ENCODE peak calls at places on chromosome 19, in five cellular contexts. C, U, I, O and Z are unnamed samples.

GRCh38 chr19:48196321-48196761 is 25.9 kb downstream of the ZSWIM9 start:
- DNase-seq in C (no peak), U (peak; percentile 1), I (no peak), O (no peak), Z (no peak)

GRCh38 chr19:46296722-46297431 is at the start of gene HIF3A:
- DNase-seq in C (no peak), U (peak; percentile 87), I (no peak), O (no peak), Z (peak; percentile 54)

GRCh38 chr19:10662384-10663251 is 8.5 kb downstream of the ILF3 start:
- DNase-seq in C (no peak), U (no peak), I (no peak), O (no peak), Z (no peak)

GRCh38 chr19:42286349-42287016 is 15.4 kb upstream of the PRR19 start:
- DNase-seq in C (no peak), U (no peak), I (no peak), O (no peak), Z (no peak)

GRCh38 chr19:41570179-41570578 is 5.8 kb upstream of the CEACAM21 start:
- DNase-seq in C (no peak), U (no peak), I (no peak), O (no peak), Z (no peak)

GRCh38 chr19:6718741-6719539 is 1.5 kb downstream of the C3 start:
- DNase-seq in C (no peak), U (no peak), I (no peak), O (no peak), Z (no peak)

GRCh38 chr19:38049105-38049649 is 142.2 kb downstream of the SIPA1L3 start:
- DNase-seq in C (no peak), U (no peak), I (no peak), O (no peak), Z (no peak)

GRCh38 chr19:6516659-6517291 is 14.1 kb upstream of the TNFSF9 start:
- DNase-seq in C (peak; percentile 87), U (peak; percentile 91), I (peak; percentile 82), O (peak; percentile 91), Z (peak; percentile 85)

GRCh38 chr19:57934820-57935665 is at the start of gene ZNF418:
- DNase-seq in C (no peak), U (no peak), I (peak; percentile 10), O (peak; percentile 12), Z (peak; percentile 78)

GRCh38 chr19:53015159-53015558 is 1.4 kb downstream of the ERVV-1 start:
- DNase-seq in C (no peak), U (no peak), I (no peak), O (no peak), Z (no peak)

GRCh38 chr19:42155796-42156195 is 23.6 kb upstream of the POU2F2 start:
- DNase-seq in C (no peak), U (no peak), I (no peak), O (no peak), Z (no peak)

GRCh38 chr19:4547303-4548237 is 7.7 kb upstream of the LRG1 start:
- DNase-seq in C (no peak), U (no peak), I (no peak), O (no peak), Z (no peak)

GRCh38 chr19:1904385-1905070 is 671 bp upstream of the ADAT3 start:
- DNase-seq in C (no peak), U (peak; percentile 36), I (no peak), O (no peak), Z (peak; percentile 93)

GRCh38 chr19:33284756-33285155 is 17.6 kb downstream of the CEBPA start:
- DNase-seq in C (no peak), U (no peak), I (no peak), O (no peak), Z (no peak)